ENCODE peak calls at places on chromosomes 4 and X, in seven cellular contexts. G is stimulated activated CD4-positive, alpha-beta T cell treated with anti-CD3 and anti-CD28 coated beads, Interleukin-1b, Interleukin-23, amount 100 ng/mL, for 24 hours; H is HS-5; L is RPMI7951; E is NCI-H1417 treated with DMSO at 0.1 percent for 48 hours; O is breast epithelium; F is mesenteric fat pad. K is an unnamed sample.

GRCh38 chr4:98448923-98449322 is 187.7 kb downstream of the RAP1GDS1 start:
- DNase-seq in L (peak), E (no peak), F (no peak), O (no peak), G (no peak), H (no peak), K (no peak)

GRCh38 chr4:75630174-75630931 is at the start of gene CDKL2:
- DNase-seq in E (peak), H (no peak), L (peak), F (peak), O (peak), G (peak), K (peak)

GRCh38 chr4:86717651-86718050 is 123.5 kb downstream of the PTPN13 start:
- DNase-seq in E (no peak), O (no peak), F (no peak), G (no peak), H (no peak), L (no peak), K (no peak)

GRCh38 chr4:120703908-120704307 is 218.6 kb downstream of the PRDM5 start:
- DNase-seq in L (no peak), O (no peak), F (no peak), H (no peak), G (no peak), E (no peak), K (no peak)

GRCh38 chr4:168569066-168569908 is 72.4 kb downstream of the PALLD start:
- DNase-seq in H (no peak), L (peak), E (no peak), F (no peak), G (no peak), O (no peak), K (no peak)

GRCh38 chrX:69535661-69536060 is 31.5 kb downstream of the NALF2 start:
- DNase-seq in G (no peak), E (no peak), L (no peak), H (no peak), O (no peak), F (no peak), K (no peak)

GRCh38 chrX:53445977-53446376 is 11.8 kb upstream of the HSD17B10 start:
- DNase-seq in G (peak), L (peak), F (no peak), H (no peak), O (no peak), E (no peak), K (no peak)

GRCh38 chr4:76539979-76540378 is 105.0 kb downstream of the SHROOM3 start:
- DNase-seq in O (no peak), E (no peak), G (no peak), H (no peak), F (no peak), L (no peak), K (no peak)

GRCh38 chr4:111943796-111944203 is 201.5 kb upstream of the FAM241A start:
- DNase-seq in H (no peak), G (no peak), F (no peak), E (peak), O (no peak), L (peak), K (no peak)

GRCh38 chr4:121656269-121656641 is 40.5 kb downstream of the ANXA5 start:
- DNase-seq in H (no peak), E (peak), G (peak), F (no peak), L (peak), O (no peak), K (no peak)

GRCh38 chr4:25702848-25703247 is 47.2 kb downstream of the SLC34A2 start:
- DNase-seq in L (peak), G (no peak), O (no peak), F (no peak), H (peak), E (no peak), K (no peak)

GRCh38 chr4:122759639-122760310 is 27.3 kb downstream of the BBS12 start:
- DNase-seq in E (no peak), L (no peak), G (no peak), F (no peak), H (no peak), O (no peak), K (no peak)

GRCh38 chrX:53716328-53717088 is 30.0 kb upstream of the HUWE1 start:
- DNase-seq in G (no peak), O (no peak), H (peak), L (peak), E (no peak), F (no peak), K (no peak)

GRCh38 chr4:119559044-119559647 is 69.5 kb downstream of the PDE5A start:
- DNase-seq in O (no peak), L (peak), F (no peak), H (no peak), G (no peak), E (no peak), K (no peak)

GRCh38 chr4:74157116-74157742 is 689 bp upstream of the MTHFD2L start:
- DNase-seq in H (peak), L (peak), F (no peak), G (no peak), E (no peak), O (no peak), K (no peak)